ENCODE peak calls at places on chromosomes 7 and 10, in four cellular contexts. Z is T-helper 1 cell, G is AG08395, J is neuronal stem cell. K is an unnamed sample.

GRCh38 chr7:2689951-2690705 is 2.1 kb downstream of the AMZ1 start:
- DNase-seq in Z (no peak), G (no peak), J (no peak), K (peak; percentile 65)

GRCh38 chr7:87853237-87853864 is 22.8 kb downstream of the SLC25A40 start:
- DNase-seq in Z (no peak), G (no peak), J (no peak), K (peak; percentile 35)

GRCh38 chr10:84138478-84139125 is 707 bp upstream of the GHITM start:
- DNase-seq in Z (peak; percentile 21), G (peak; percentile 3), J (no peak), K (no peak)

GRCh38 chr7:42858570-42858969 is 53.3 kb downstream of the C7orf25 start:
- DNase-seq in Z (no peak), G (peak; percentile 59), J (no peak), K (peak; percentile 34)

GRCh38 chr7:113060100-113060499 is 26.5 kb downstream of the GPR85 start:
- DNase-seq in Z (no peak), G (no peak), J (no peak), K (no peak)

GRCh38 chr7:108525327-108525984 is 479 bp downstream of the PNPLA8 start:
- DNase-seq in Z (no peak), G (peak; percentile 78), J (no peak), K (peak; percentile 75)

GRCh38 chr7:33604015-33604414 is 301.3 kb upstream of the BMPER start:
- DNase-seq in Z (no peak), G (no peak), J (no peak), K (peak; percentile 9)

GRCh38 chr10:123346581-123346980 is 192.4 kb downstream of the BUB3 start:
- DNase-seq in Z (no peak), G (no peak), J (no peak), K (no peak)

GRCh38 chr7:29102554-29103151 is 43.7 kb downstream of the CPVL start:
- DNase-seq in Z (no peak), G (peak; percentile 49), J (no peak), K (peak; percentile 44)

GRCh38 chr7:149729586-149729982 is 43.8 kb downstream of the ZNF467 start:
- DNase-seq in Z (no peak), G (no peak), J (no peak), K (no peak)

GRCh38 chr7:100437150-100438100 is 1.1 kb upstream of the PPP1R35 start:
- DNase-seq in Z (no peak), G (no peak), J (no peak), K (no peak)

GRCh38 chr10:127737563-127738511 is 852 bp downstream of the FOXI2 start:
- DNase-seq in Z (no peak), G (no peak), J (no peak), K (no peak)

GRCh38 chr7:77759294-77759889 is 38.8 kb downstream of the TMEM60 start:
- DNase-seq in Z (peak; percentile 47), G (peak; percentile 44), J (peak; percentile 75), K (peak; percentile 67)

GRCh38 chr10:48623607-48624132 is 18.8 kb upstream of the ARHGAP22 start:
- DNase-seq in Z (no peak), G (no peak), J (no peak), K (no peak)

GRCh38 chr10:27783660-27784059 is 38.0 kb upstream of the MKX start:
- DNase-seq in Z (no peak), G (peak; percentile 69), J (peak; percentile 36), K (peak; percentile 78)

GRCh38 chr10:74021248-74022055 is 23.5 kb downstream of the VCL start:
- DNase-seq in Z (no peak), G (peak; percentile 22), J (no peak), K (peak; percentile 63)

GRCh38 chr7:75599244-75599771 is 107.2 kb downstream of the SPDYE5 start:
- DNase-seq in Z (no peak), G (no peak), J (peak; percentile 15), K (no peak)

GRCh38 chr10:60125928-60126327 is 219.6 kb upstream of the CCDC6 start:
- DNase-seq in Z (no peak), G (no peak), J (no peak), K (no peak)

GRCh38 chr7:45574521-45575500 is 643 bp downstream of the ADCY1 start:
- DNase-seq in Z (no peak), G (peak; percentile 73), J (peak; percentile 57), K (no peak)

GRCh38 chr10:24891823-24892222 is 60.6 kb downstream of the PRTFDC1 start:
- DNase-seq in Z (no peak), G (no peak), J (no peak), K (peak; percentile 85)

GRCh38 chr7:131210618-131211017 is 117.1 kb upstream of the MKLN1 start:
- DNase-seq in Z (no peak), G (no peak), J (no peak), K (no peak)

GRCh38 chr10:49609283-49610014 is 661 bp upstream of the SLC18A3 start:
- DNase-seq in Z (no peak), G (no peak), J (no peak), K (no peak)

GRCh38 chr7:36670585-36671431 is 53.5 kb downstream of the AOAH start:
- DNase-seq in Z (peak; percentile 39), G (peak; percentile 64), J (peak; percentile 75), K (peak; percentile 38)

GRCh38 chr10:124959564-124959963 is 17.6 kb downstream of the ZRANB1 start:
- DNase-seq in Z (no peak), G (no peak), J (no peak), K (no peak)

GRCh38 chr7:135001390-135002165 is 15.3 kb downstream of the AGBL3 start:
- DNase-seq in Z (no peak), G (peak; percentile 8), J (no peak), K (no peak)

GRCh38 chr10:104337527-104337984 is 709 bp downstream of the ITPRIP start:
- DNase-seq in Z (no peak), G (no peak), J (no peak), K (no peak)